ENCODE peak calls at places on chromosomes 1 and 21, in six cellular contexts. R, Q, N, K, E and D are unnamed samples.

GRCh38 chr21:40151611-40152010 is 284.4 kb downstream of the PCP4 start:
- DNase-seq in Q (no peak), N (no peak), R (no peak), K (no peak), E (no peak), D (no peak)

GRCh38 chr1:20353836-20354235 is 63.2 kb downstream of the VWA5B1 start:
- DNase-seq in Q (no peak), K (no peak), E (no peak), N (no peak), R (no peak), D (no peak)

GRCh38 chr21:46368533-46369285 is 44.8 kb downstream of the PCNT start:
- DNase-seq in Q (no peak), N (no peak), R (no peak), K (no peak), E (no peak), D (no peak)

GRCh38 chr1:2555634-2556276 is 416 bp upstream of the TNFRSF14 start:
- DNase-seq in N (no peak), E (peak), Q (peak), R (no peak), K (no peak), D (no peak)

GRCh38 chr1:197638316-197638715 is 137.0 kb downstream of the DENND1B start:
- DNase-seq in R (no peak), K (no peak), E (no peak), N (no peak), Q (no peak), D (peak)

GRCh38 chr1:51218570-51218969 is 17.5 kb upstream of the RNF11 start:
- DNase-seq in Q (no peak), K (no peak), N (no peak), R (no peak), E (no peak), D (no peak)

GRCh38 chr1:53341521-53341895 is 13.6 kb upstream of the LRP8 start:
- DNase-seq in K (no peak), N (no peak), R (no peak), E (no peak), Q (no peak), D (no peak)

GRCh38 chr1:54922921-54923421 is 36.0 kb upstream of the DHCR24 start:
- DNase-seq in E (no peak), K (no peak), N (no peak), R (no peak), Q (no peak), D (no peak)

GRCh38 chr1:53913352-53914043 is 19.5 kb downstream of the DIO1 start:
- DNase-seq in K (no peak), E (no peak), N (no peak), R (no peak), Q (no peak), D (no peak)

GRCh38 chr1:11940260-11940921 is 5.9 kb downstream of the PLOD1 start:
- DNase-seq in Q (no peak), R (no peak), N (no peak), E (peak), K (no peak), D (no peak)

GRCh38 chr1:169894424-169895145 is 889 bp upstream of the SCYL3 start:
- DNase-seq in E (no peak), K (no peak), R (peak), Q (no peak), N (peak), D (no peak)

GRCh38 chr1:10398734-10399486 is at the start of gene PGD:
- DNase-seq in K (peak), E (peak), Q (peak), R (peak), N (peak), D (peak)

GRCh38 chr21:25934130-25934529 is 199.4 kb downstream of the GABPA start:
- DNase-seq in N (no peak), Q (no peak), R (no peak), K (no peak), E (peak), D (no peak)

GRCh38 chr1:162835157-162835899 is 25.6 kb downstream of the CCDC190 start:
- DNase-seq in R (no peak), Q (no peak), E (peak), K (no peak), N (no peak), D (no peak)

GRCh38 chr1:230145505-230145899 is 78.5 kb downstream of the GALNT2 start:
- DNase-seq in R (no peak), N (no peak), Q (no peak), E (no peak), K (no peak), D (no peak)

GRCh38 chr1:235106457-235106856 is 22.2 kb downstream of the TOMM20 start:
- DNase-seq in R (no peak), N (no peak), K (no peak), Q (no peak), E (no peak), D (no peak)

GRCh38 chr1:151311589-151312331 is 15.5 kb downstream of the PI4KB start:
- DNase-seq in R (peak), E (peak), K (peak), N (peak), Q (peak), D (no peak)

GRCh38 chr1:202143768-202144509 is 598 bp downstream of the ARL8A start:
- DNase-seq in N (no peak), E (no peak), K (no peak), Q (no peak), R (peak), D (peak)

GRCh38 chr1:107927815-107928214 is 37.2 kb downstream of the VAV3 start:
- DNase-seq in Q (no peak), N (no peak), E (no peak), R (no peak), K (no peak), D (no peak)

GRCh38 chr21:25834376-25834775 is 99.6 kb downstream of the GABPA start:
- DNase-seq in R (no peak), K (no peak), Q (no peak), N (no peak), E (no peak), D (no peak)

GRCh38 chr1:186183219-186183618 is 191.8 kb downstream of the TPR start:
- DNase-seq in R (no peak), E (peak), N (peak), K (no peak), Q (peak), D (no peak)

GRCh38 chr1:102776074-102776473 is 332.2 kb downstream of the COL11A1 start:
- DNase-seq in K (no peak), E (no peak), R (no peak), N (no peak), Q (no peak), D (no peak)

GRCh38 chr1:5747428-5748285 is 244.6 kb downstream of the NPHP4 start:
- DNase-seq in Q (no peak), E (no peak), N (no peak), K (no peak), R (no peak), D (no peak)

GRCh38 chr1:230186874-230187273 is 119.8 kb downstream of the GALNT2 start:
- DNase-seq in R (no peak), K (no peak), E (no peak), Q (no peak), N (no peak), D (no peak)

GRCh38 chr21:32844653-32845443 is 73.3 kb upstream of the PAXBP1 start:
- DNase-seq in Q (no peak), R (no peak), E (peak), K (no peak), N (peak), D (no peak)

GRCh38 chr1:171155484-171155883 is 29.6 kb upstream of the FMO2 start:
- DNase-seq in K (no peak), R (no peak), N (no peak), Q (no peak), E (no peak), D (no peak)

GRCh38 chr1:40394456-40395172 is 21.1 kb downstream of the SMAP2 start:
- DNase-seq in K (no peak), R (no peak), Q (no peak), N (no peak), E (no peak), D (no peak)

GRCh38 chr1:7663451-7664146 is 107.5 kb upstream of the VAMP3 start:
- DNase-seq in K (no peak), Q (no peak), N (no peak), R (no peak), E (no peak), D (no peak)

GRCh38 chr1:49036700-49037099 is 260.0 kb upstream of the BEND5 start:
- DNase-seq in E (no peak), R (no peak), K (no peak), Q (no peak), N (no peak), D (peak)

GRCh38 chr1:31371121-31371520 is 1.8 kb downstream of the FABP3 start:
- DNase-seq in R (no peak), N (no peak), Q (no peak), E (no peak), K (no peak), D (no peak)

GRCh38 chr21:34890724-34891609 is 158.1 kb downstream of the RUNX1 start:
- DNase-seq in N (no peak), R (no peak), E (peak), Q (no peak), K (no peak), D (no peak)

GRCh38 chr1:41073971-41074370 is 52.4 kb upstream of the SLFNL1 start:
- DNase-seq in K (no peak), Q (no peak), N (peak), E (peak), R (no peak), D (no peak)

DNA sequence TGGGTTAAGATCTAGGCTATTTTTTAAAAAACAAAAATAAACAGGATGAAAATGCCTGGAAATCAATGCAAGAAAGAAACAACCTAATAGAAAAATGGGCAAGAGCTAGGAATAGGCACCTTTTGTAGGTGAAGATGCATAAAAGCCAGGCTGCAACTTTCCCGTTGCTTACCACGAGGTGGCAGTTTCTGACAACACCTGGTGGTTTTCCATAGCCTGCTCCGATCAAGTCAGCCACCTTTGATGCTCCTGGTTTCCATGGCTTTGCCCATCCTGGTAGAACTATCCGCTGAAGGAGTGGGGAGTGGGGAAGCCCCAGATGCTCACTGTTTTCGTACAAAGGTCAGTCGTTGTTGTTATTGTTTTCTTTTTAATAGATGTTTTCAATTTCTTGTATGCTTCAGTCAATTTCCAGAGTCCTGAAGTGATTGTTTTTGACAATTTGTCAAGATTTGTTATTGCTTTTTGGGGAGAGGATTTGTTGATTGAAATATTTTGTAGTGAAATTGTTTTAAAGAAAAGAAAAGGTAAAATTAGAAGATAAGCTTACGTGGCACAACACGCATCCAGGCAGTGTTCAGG is 24.1 kb downstream of the UBE2Q1 start:
- DNase-seq in Q (no peak), N (peak), R (peak), K (no peak), E (peak), D (peak)
- H3K27ac ChIP-seq in Q (no peak), N (no peak), R (no peak), K (no peak), E (no peak), D (no peak)

GRCh38 chr1:44616991-44617702 is 57.1 kb downstream of the TMEM53 start:
- DNase-seq in Q (no peak), N (no peak), R (peak), K (no peak), E (peak), D (no peak)
- H3K4me3 ChIP-seq in Q (peak), N (no peak), R (no peak), K (peak), E (peak), D (no peak)

GRCh38 chr1:158112994-158113758 is 67.5 kb upstream of the CD1D start:
- DNase-seq in K (no peak), R (no peak), Q (no peak), N (peak), E (peak), D (peak)
- TF ChIP-seq CTCF in K (peak), R (peak), Q (peak), N (peak), E (peak), D (peak)

DNA sequence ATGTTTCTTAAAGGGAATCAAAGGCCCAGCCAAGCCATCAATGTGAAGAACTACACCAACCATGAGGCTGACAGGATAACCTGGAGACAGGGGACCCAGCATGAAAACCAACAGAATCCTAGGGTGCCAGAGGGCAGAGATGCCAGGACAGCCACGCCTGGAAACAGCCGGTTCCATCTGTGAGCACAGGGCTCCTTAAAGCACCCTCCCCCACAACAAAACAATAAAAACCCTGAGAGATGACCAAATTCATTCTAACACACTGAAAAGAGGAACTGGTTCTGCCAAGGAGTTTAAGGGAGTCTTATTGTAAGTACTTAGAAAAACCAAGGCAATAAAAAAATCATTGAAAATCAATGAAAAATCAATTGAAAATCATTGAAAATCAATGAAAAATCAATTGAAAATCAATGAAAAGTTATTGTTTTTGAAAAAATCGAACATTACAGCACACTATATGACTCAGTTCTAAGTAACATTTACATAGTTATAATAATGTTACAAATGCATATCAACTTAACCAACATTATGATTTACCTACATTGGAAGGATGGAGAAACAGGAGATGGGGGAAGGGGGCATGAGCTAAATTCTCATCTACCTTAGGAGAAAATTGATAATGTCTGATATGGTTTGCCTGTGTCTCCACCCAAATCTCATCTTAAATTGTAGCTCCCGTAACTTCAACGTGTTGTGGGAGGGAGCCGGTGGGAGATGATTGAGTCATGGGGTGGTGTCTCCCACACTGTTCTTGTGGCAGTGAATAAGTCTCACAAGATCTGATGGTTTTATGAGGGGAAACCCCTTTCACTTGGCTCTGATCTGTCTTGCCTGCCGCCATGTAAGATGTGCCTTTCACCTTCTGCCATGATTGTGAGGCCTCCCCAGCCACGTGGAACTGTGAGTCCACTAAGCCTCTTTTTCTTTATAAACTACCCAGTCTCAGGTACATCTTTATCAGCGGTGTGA is 141.8 kb upstream of the ERG start:
- DNase-seq in N (no peak), R (no peak), E (no peak), K (no peak), Q (no peak), D (no peak)
- H3K27ac ChIP-seq in N (no peak), R (no peak), E (no peak), K (no peak), Q (no peak), D (no peak)

DNA sequence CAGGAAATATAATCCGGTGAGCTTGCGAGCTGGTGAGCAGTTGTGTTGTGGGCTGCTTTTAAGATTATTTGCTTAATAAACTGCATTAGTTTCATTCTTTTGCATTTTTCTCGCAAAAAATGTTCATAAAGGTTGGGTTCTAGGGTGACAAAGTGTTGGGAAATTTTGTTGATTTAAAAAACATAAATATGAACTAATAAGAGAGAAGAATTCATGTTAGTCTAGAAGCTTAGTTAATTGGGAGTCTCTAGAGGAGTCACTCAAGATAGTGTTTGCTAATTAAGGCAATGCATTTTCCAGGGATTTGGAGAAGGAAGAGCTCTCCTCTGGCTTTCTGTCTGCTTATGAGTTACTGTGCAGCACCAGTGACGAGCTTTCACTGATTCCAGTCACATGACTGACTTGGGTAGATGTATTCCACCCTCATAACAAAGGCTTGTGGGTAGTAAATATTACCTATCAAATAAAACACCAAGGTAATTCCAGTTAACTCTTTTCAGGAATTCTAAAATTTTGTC is 417.0 kb downstream of the PTBP2 start:
- DNase-seq in Q (no peak), E (no peak), K (no peak), R (no peak), N (no peak), D (peak)
- H3K4me3 ChIP-seq in Q (no peak), E (no peak), K (no peak), R (no peak), N (no peak), D (peak)

DNA sequence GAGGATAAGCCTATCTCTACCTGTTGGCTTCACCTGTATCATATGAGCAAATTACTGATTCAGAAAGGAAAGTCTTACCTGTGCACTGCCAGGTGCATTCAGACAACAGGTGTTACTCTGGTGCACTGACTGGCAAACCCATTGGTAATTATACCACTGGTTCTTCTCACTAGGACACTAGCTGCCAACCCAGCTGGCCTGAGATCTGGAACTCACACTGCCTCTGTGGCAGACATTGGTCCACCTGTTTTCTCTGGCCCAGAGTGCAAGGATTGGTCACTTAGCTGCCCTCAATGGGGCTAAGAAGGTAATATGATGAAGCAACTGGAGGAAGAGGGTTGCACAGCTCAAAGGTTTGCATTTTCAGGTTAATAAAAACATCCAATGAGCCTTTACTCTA is 140.2 kb upstream of the DNAH14 start:
- DNase-seq in E (no peak), R (no peak), Q (no peak), K (no peak), N (no peak), D (no peak)
- TF ChIP-seq CTCF in E (no peak), R (no peak), Q (no peak), K (no peak), N (no peak), D (no peak)

GRCh38 chr1:248152056-248152827 is 7.3 kb downstream of the OR2M5 start:
- DNase-seq in Q (no peak), E (no peak), K (no peak), N (no peak), R (no peak), D (no peak)

GRCh38 chr1:248158758-248159157 is 13.8 kb downstream of the OR2M5 start:
- DNase-seq in E (no peak), N (no peak), Q (no peak), K (no peak), R (no peak), D (no peak)

GRCh38 chr1:248155927-248156326 is 11.0 kb downstream of the OR2M5 start:
- DNase-seq in R (no peak), E (no peak), Q (no peak), K (no peak), N (no peak), D (no peak)
- H3K27ac ChIP-seq in R (no peak), E (no peak), Q (no peak), K (no peak), N (no peak), D (no peak)

GRCh38 chr1:24555591-24556413 is at the start of gene NCMAP:
- DNase-seq in R (peak), N (no peak), Q (no peak), K (no peak), E (no peak), D (peak)
- H3K4me3 ChIP-seq in R (no peak), N (peak), Q (no peak), K (no peak), E (no peak), D (peak)